ENCODE peak calls at places on chromosomes 12 and 14, in nine cellular contexts. C is Peyer's patch, A is uterus, R is CD14-positive monocyte, J is progenitor cell of endocrine pancreas, K is GM13977, G is astrocyte of the spinal cord, O is fibroblast of lung, T is A549. L is an unnamed sample.

GRCh38 chr14:61257469-61258057 is 23.6 kb downstream of the TMEM30B start:
- DNase-seq in C (no peak), A (no peak), R (no peak), J (no peak), K (no peak), G (no peak), O (no peak), T (no peak), L (no peak)

GRCh38 chr14:31834616-31835015 is 242.5 kb upstream of the ARHGAP5 start:
- DNase-seq in C (no peak), A (no peak), R (no peak), J (no peak), K (no peak), G (peak), O (peak), T (no peak), L (no peak)

GRCh38 chr12:115763982-115764621 is 513.4 kb downstream of the MED13L start:
- DNase-seq in C (no peak), A (no peak), R (no peak), J (no peak), K (no peak), G (no peak), O (no peak), T (no peak), L (no peak)

GRCh38 chr12:31737763-31738162 is 8.9 kb upstream of the AMN1 start:
- DNase-seq in C (no peak), A (no peak), R (no peak), J (no peak), K (no peak), G (no peak), O (no peak), T (no peak), L (no peak)

GRCh38 chr12:85468356-85469157 is 188.5 kb downstream of the ALX1 start:
- DNase-seq in C (no peak), A (no peak), R (no peak), J (no peak), K (peak), G (peak), O (peak), T (peak), L (peak)

GRCh38 chr14:98791661-98792060 is 480.3 kb downstream of the BCL11B start:
- DNase-seq in C (no peak), A (no peak), R (no peak), J (no peak), K (no peak), G (no peak), O (no peak), T (no peak), L (no peak)

GRCh38 chr12:106759526-106760183 is 14.8 kb upstream of the RIC8B start:
- DNase-seq in C (no peak), A (no peak), R (no peak), J (no peak), K (no peak), G (no peak), O (no peak), T (no peak), L (no peak)

GRCh38 chr12:24931666-24932405 is 17.1 kb downstream of the BCAT1 start:
- DNase-seq in C (peak), A (no peak), R (peak), J (no peak), K (peak), G (no peak), O (peak), T (no peak), L (no peak)

GRCh38 chr12:62934799-62935674 is at the start of gene PPM1H:
- DNase-seq in C (peak), A (peak), R (peak), J (peak), K (peak), G (peak), O (no peak), T (peak), L (peak)

GRCh38 chr12:100504820-100505219 is 31.2 kb downstream of the NR1H4 start:
- DNase-seq in C (peak), A (no peak), R (no peak), J (no peak), K (no peak), G (no peak), O (no peak), T (no peak), L (peak)

GRCh38 chr12:108121353-108121752 is 7.7 kb upstream of the WSCD2 start:
- DNase-seq in C (no peak), A (no peak), R (no peak), J (no peak), K (no peak), G (no peak), O (no peak), T (no peak), L (no peak)

GRCh38 chr14:32779845-32780244 is 158.8 kb upstream of the NPAS3 start:
- DNase-seq in C (no peak), A (no peak), R (no peak), J (no peak), K (no peak), G (no peak), O (no peak), T (no peak), L (no peak)

GRCh38 chr12:60935981-60936761 is 1324.0 kb upstream of the USP15 start:
- DNase-seq in C (no peak), A (no peak), R (no peak), J (no peak), K (no peak), G (no peak), O (no peak), T (no peak), L (peak)

GRCh38 chr12:131455581-131456110 is 255.2 kb upstream of the SFSWAP start:
- DNase-seq in C (no peak), A (no peak), R (no peak), J (no peak), K (no peak), G (no peak), O (no peak), T (no peak), L (no peak)

GRCh38 chr12:53479314-53479713 is 19.9 kb downstream of the MAP3K12 start:
- DNase-seq in C (no peak), A (no peak), R (no peak), J (no peak), K (no peak), G (no peak), O (no peak), T (no peak), L (no peak)

GRCh38 chr12:117010693-117011451 is 88.3 kb downstream of the TESC start:
- DNase-seq in C (no peak), A (no peak), R (no peak), J (no peak), K (no peak), G (no peak), O (peak), T (no peak), L (no peak)

GRCh38 chr12:123269395-123269892 is 2.2 kb downstream of the CDK2AP1 start:
- DNase-seq in C (peak), A (peak), R (peak), J (peak), K (peak), G (peak), O (peak), T (no peak), L (no peak)

GRCh38 chr14:21268612-21269251 is 510 bp downstream of the HNRNPC start:
- DNase-seq in C (peak), A (peak), R (no peak), J (no peak), K (no peak), G (peak), O (peak), T (no peak), L (peak)

GRCh38 chr12:100908501-100908900 is 113.9 kb downstream of the ANO4 start:
- DNase-seq in C (no peak), A (no peak), R (no peak), J (no peak), K (no peak), G (peak), O (peak), T (no peak), L (no peak)

GRCh38 chr12:75979181-75979580 is 52.4 kb downstream of the PHLDA1 start:
- DNase-seq in C (no peak), A (no peak), R (no peak), J (no peak), K (no peak), G (peak), O (peak), T (no peak), L (no peak)

GRCh38 chr12:97556201-97556824 is 93.7 kb downstream of the RMST start:
- DNase-seq in C (no peak), A (no peak), R (no peak), J (no peak), K (no peak), G (peak), O (peak), T (no peak), L (peak)

GRCh38 chr14:20609215-20610001 is 18.2 kb upstream of the RNASE12 start:
- DNase-seq in C (peak), A (peak), R (peak), J (peak), K (peak), G (peak), O (peak), T (peak), L (peak)

GRCh38 chr12:69671597-69671996 is 27.5 kb downstream of the BEST3 start:
- DNase-seq in C (no peak), A (no peak), R (no peak), J (no peak), K (no peak), G (no peak), O (no peak), T (no peak), L (no peak)

GRCh38 chr12:109701064-109701463 is 12.6 kb upstream of the FAM222A start:
- DNase-seq in C (no peak), A (no peak), R (no peak), J (no peak), K (no peak), G (no peak), O (no peak), T (no peak), L (no peak)
- TF ChIP-seq CTCF in C (no peak), A (no peak), R (no peak), J (no peak), K (no peak), G (no peak), O (no peak), T (no peak), L (no peak)

GRCh38 chr14:100408350-100409015 is 85.3 kb downstream of the SLC25A47 start:
- DNase-seq in C (peak), A (no peak), R (peak), J (no peak), K (no peak), G (peak), O (peak), T (peak), L (no peak)

GRCh38 chr14:100404419-100404818 is 81.3 kb downstream of the SLC25A47 start:
- DNase-seq in C (no peak), A (no peak), R (no peak), J (no peak), K (no peak), G (no peak), O (no peak), T (no peak), L (no peak)

GRCh38 chr14:100405752-100406455 is 82.8 kb downstream of the SLC25A47 start:
- DNase-seq in C (peak), A (no peak), R (no peak), J (no peak), K (no peak), G (no peak), O (no peak), T (no peak), L (no peak)

GRCh38 chr14:100407376-100408102 is 84.4 kb downstream of the SLC25A47 start:
- DNase-seq in C (peak), A (no peak), R (no peak), J (no peak), K (no peak), G (no peak), O (no peak), T (no peak), L (no peak)

GRCh38 chr14:100406505-100407131 is 83.5 kb downstream of the SLC25A47 start:
- DNase-seq in C (peak), A (no peak), R (peak), J (no peak), K (no peak), G (peak), O (peak), T (no peak), L (peak)
- TF ChIP-seq CTCF in C (no peak), A (no peak), R (no peak), J (no peak), K (no peak), G (no peak), O (no peak), T (no peak), L (no peak)

DNA sequence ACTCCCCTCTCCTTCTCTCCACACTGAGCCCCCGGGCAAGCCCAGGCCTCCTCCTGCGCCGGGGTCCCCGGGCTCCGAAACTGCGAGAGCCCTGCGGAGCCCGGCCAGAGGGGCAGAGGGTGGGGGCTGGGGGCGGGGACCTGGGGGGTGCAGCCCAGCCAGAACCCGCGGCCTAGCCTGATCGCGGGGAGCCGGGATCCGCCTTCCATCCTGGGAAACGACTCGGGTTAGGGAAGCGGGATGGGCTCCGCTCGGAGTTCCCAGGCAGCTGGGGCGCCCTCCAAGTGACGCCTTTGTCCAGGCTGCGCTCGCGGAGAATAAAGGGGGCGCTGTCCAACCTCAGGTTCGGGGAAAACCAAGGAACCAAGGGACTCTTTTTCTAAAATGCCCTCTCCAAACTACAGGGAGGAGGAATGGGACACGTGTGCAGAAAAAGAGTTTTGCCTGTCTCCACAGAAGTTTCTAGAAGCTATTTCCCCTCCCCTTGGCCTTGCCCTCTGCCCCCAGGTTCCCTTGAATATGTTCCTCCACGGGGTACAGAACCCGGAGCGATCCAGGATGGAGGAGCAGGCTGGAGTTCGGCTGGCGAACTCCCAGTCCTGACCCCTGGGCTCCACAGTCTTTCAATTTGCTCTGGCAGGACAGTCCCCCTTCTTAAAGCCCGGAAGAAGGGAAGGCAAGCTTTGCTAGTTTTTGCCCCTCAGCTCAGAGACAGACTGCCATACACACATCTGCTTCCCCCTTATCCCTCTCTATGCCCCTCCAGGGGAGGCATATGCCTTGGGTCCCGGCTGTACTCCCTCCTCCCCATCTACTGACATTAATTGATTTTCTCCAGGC is 13.9 kb downstream of the NKX2-1 start:
- DNase-seq in C (no peak), A (no peak), R (no peak), J (no peak), K (peak), G (no peak), O (no peak), T (no peak), L (no peak)
- TF ChIP-seq CTCF in C (no peak), A (no peak), R (no peak), J (peak), K (no peak), G (no peak), O (no peak), T (no peak), L (no peak)

DNA sequence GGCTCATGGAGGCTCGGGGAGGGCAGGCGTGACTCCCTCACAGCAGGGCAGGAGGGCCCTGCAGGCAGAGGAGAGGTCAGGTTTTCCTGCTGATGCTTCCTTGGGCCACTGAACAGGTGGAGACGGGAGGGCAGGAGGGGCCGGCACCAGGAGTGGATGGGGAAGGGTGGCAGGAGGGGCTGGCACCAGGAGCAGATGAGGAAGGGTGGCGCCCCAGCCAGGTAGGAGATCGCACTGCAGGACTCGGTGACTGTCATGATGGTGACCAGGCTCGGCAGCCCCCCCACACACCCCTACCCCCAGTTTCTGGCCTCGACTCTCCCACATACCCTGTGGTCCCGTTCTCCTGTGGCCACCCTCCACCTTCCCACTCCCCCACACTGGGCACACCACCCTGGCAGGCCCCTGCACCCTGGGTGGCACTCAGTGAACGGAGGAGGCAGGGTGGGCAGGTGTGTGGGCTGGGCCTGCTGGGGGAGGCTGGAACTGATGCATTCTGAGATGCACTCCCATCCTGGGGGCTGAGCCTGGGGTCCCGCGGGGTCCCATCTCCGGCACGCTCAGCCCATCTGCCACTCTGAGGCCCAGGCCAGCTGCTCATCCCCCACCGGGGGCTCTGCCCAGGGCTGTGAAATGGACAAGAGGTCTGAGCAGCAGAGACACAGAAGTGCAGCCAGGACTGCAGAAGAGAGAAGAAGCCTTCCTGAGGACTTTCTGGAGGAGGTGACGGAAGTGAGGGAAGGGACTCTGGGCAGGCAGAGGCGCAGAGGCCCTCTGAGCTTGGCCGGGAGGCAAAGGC is 2.8 kb downstream of the NUDT14 start:
- DNase-seq in C (no peak), A (no peak), R (no peak), J (no peak), K (no peak), G (no peak), O (no peak), T (no peak), L (no peak)
- TF ChIP-seq CTCF in C (no peak), A (no peak), R (no peak), J (no peak), K (no peak), G (no peak), O (no peak), T (no peak), L (no peak)

DNA sequence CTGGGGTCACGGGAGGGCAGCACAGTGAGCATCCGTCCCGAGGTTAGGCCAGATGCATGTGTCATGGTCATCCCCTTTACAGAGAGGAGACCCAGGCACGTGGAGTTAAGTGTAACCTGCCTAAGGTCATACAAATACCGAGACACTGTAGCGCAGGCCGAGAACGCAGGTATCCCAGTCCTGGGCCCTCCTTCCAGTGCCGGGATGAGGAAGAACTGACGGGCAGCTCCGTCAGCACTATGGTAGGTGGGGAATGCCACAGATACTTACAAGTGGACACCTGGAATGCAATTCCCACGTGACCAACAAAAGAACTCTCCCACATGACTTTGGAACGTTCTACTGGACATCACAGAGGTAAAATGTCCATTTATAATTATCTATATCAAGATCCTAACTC is 8.7 kb upstream of the TMEM229B start:
- DNase-seq in C (no peak), A (no peak), R (no peak), J (no peak), K (no peak), G (no peak), O (no peak), T (no peak), L (no peak)
- TF ChIP-seq CTCF in C (no peak), A (no peak), R (no peak), J (no peak), K (no peak), G (no peak), O (no peak), T (no peak), L (no peak)

DNA sequence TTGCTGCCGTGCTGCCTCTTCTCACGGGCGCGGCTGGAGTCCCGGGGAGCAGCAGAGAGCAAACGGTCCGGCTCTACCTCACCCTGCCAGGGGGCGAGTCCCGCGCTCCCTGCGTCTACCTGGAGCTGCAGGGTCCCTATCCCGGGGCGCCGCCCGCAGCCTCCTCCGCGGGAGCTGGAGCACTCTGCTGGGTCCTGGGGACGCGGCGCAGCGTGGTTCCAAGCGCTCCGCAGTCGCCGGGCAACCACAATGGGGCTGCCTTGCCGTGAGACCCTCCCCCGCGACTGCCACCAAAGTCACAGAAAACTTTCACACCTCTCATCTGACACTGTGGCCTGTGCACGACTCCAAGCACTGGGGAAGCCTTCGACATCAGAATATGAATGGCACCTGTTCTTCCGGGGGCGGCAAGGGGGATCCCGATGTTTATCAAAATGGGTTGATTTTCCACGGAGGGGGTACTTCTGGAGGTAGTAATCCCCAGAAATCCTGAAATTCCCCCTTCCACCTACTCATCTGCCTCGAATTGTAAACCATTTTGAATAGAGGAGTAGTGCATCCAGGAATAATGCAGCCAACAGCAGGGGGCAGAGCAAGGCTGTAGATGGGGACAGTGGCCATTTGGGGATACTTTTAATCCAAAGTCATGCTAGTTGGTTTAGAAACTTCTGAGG is at the start of gene C12orf42:
- DNase-seq in C (peak), A (no peak), R (no peak), J (peak), K (peak), G (no peak), O (no peak), T (peak), L (peak)
- TF ChIP-seq CTCF in C (no peak), A (peak), R (no peak), J (peak), K (peak), G (peak), O (peak), T (peak), L (peak)

GRCh38 chr12:102728506-102729242 is 188.4 kb downstream of the PAH start:
- DNase-seq in C (no peak), A (no peak), R (no peak), J (no peak), K (peak), G (no peak), O (no peak), T (no peak), L (no peak)
- TF ChIP-seq CTCF in C (no peak), A (no peak), R (no peak), J (no peak), K (no peak), G (no peak), O (no peak), T (no peak), L (no peak)

L was measured in Calu3.